ENCODE peak calls at places on chromosomes 5 and 9, in nine cellular contexts. L is adipocyte, Y is tibial artery, J is mesendoderm, Z is A673, U is GM23248, H is spleen, F is hepatocyte, P is IMR-90. W is an unnamed sample. For H3K4me1, the result is how much of the 10 kb centered on the place peaks cover.

GRCh38 chr5:2897276-2897990 is 146.0 kb upstream of the IRX2 start:
- DNase-seq in L (no peak), Y (peak), J (no peak), Z (no peak), U (no peak), H (no peak), F (no peak), P (no peak), W (no peak)

GRCh38 chr5:41071975-41072374 is 833 bp upstream of the MROH2B start:
- DNase-seq in L (peak), Y (no peak), J (no peak), Z (no peak), U (peak), H (no peak), F (no peak), P (peak), W (no peak)

GRCh38 chr5:177312649-177313181 is 1.0 kb upstream of the MXD3 start:
- DNase-seq in L (no peak), Y (peak), J (peak), Z (peak), U (peak), H (peak), F (peak), P (no peak), W (no peak)

GRCh38 chr9:90014421-90014820 is 409.6 kb downstream of the GADD45G start:
- DNase-seq in L (no peak), Y (no peak), J (no peak), Z (no peak), U (no peak), H (no peak), F (no peak), P (no peak), W (no peak)

GRCh38 chr9:88789785-88790184 is 201.5 kb upstream of the S1PR3 start:
- DNase-seq in L (no peak), Y (no peak), J (no peak), Z (no peak), U (peak), H (no peak), F (no peak), P (peak), W (no peak)

GRCh38 chr9:130785053-130785452 is 50.0 kb upstream of the ABL1 start:
- DNase-seq in L (no peak), Y (no peak), J (no peak), Z (no peak), U (no peak), H (no peak), F (no peak), P (no peak), W (no peak)

GRCh38 chr9:127200106-127200862 is 64.3 kb upstream of the GARNL3 start:
- DNase-seq in L (no peak), Y (no peak), J (no peak), Z (no peak), U (no peak), H (no peak), F (no peak), P (no peak), W (no peak)

GRCh38 chr9:1050125-1050895 is at the start of gene DMRT2:
- DNase-seq in L (peak), Y (peak), J (peak), Z (peak), U (peak), H (no peak), F (no peak), P (peak), W (no peak)

GRCh38 chr5:32274548-32275420 is 38.0 kb downstream of the MTMR12 start:
- DNase-seq in L (peak), Y (no peak), J (peak), Z (no peak), U (no peak), H (no peak), F (no peak), P (peak), W (no peak)

GRCh38 chr5:150789943-150790611 is 11.5 kb downstream of the SMIM3 start:
- DNase-seq in L (peak), Y (peak), J (peak), Z (peak), U (peak), H (no peak), F (peak), P (peak), W (no peak)

GRCh38 chr5:67156976-67157583 is 39.5 kb downstream of the CD180 start:
- DNase-seq in L (peak), Y (no peak), J (peak), Z (peak), U (peak), H (peak), F (peak), P (peak), W (peak)

GRCh38 chr5:55303238-55303690 is 4.2 kb downstream of the DHX29 start:
- DNase-seq in L (peak), Y (no peak), J (no peak), Z (no peak), U (peak), H (no peak), F (no peak), P (peak), W (no peak)

GRCh38 chr9:94140791-94141790 is 56.8 kb downstream of the PTPDC1 start:
- DNase-seq in L (no peak), Y (no peak), J (peak), Z (no peak), U (no peak), H (no peak), F (no peak), P (no peak), W (no peak)

GRCh38 chr5:62935660-62936059 is 357.0 kb downstream of the LRRC70 start:
- DNase-seq in L (no peak), Y (no peak), J (no peak), Z (no peak), U (no peak), H (no peak), F (no peak), P (no peak), W (no peak)

GRCh38 chr5:134540747-134541733 is 15.6 kb downstream of the JADE2 start:
- DNase-seq in L (no peak), Y (no peak), J (no peak), Z (no peak), U (no peak), H (no peak), F (no peak), P (no peak), W (no peak)

GRCh38 chr5:22258139-22258538 is 595.0 kb downstream of the CDH12 start:
- DNase-seq in L (no peak), Y (no peak), J (no peak), Z (no peak), U (no peak), H (no peak), F (no peak), P (no peak), W (no peak)

GRCh38 chr9:17171309-17172094 is 36.7 kb downstream of the CNTLN start:
- DNase-seq in L (no peak), Y (no peak), J (peak), Z (no peak), U (no peak), H (no peak), F (no peak), P (no peak), W (no peak)

GRCh38 chr9:36874921-36875320 is 159.1 kb downstream of the PAX5 start:
- DNase-seq in L (no peak), Y (no peak), J (no peak), Z (peak), U (peak), H (peak), F (no peak), P (peak), W (no peak)

GRCh38 chr9:16884373-16884772 is 13.9 kb upstream of the BNC2 start:
- DNase-seq in L (no peak), Y (no peak), J (no peak), Z (no peak), U (no peak), H (no peak), F (no peak), P (no peak), W (no peak)

GRCh38 chr5:43037929-43038510 is 2.1 kb downstream of the ANXA2R start:
- DNase-seq in L (peak), Y (no peak), J (peak), Z (peak), U (peak), H (no peak), F (no peak), P (peak), W (peak)

GRCh38 chr9:34994429-34995287 is 5.1 kb downstream of the DNAJB5 start:
- DNase-seq in L (peak), Y (no peak), J (peak), Z (peak), U (peak), H (no peak), F (peak), P (peak), W (no peak)

GRCh38 chr9:130565792-130566191 is 13.6 kb upstream of the FUBP3 start:
- DNase-seq in L (no peak), Y (no peak), J (no peak), Z (no peak), U (peak), H (peak), F (no peak), P (no peak), W (no peak)

GRCh38 chr5:78727786-78728761 is 79.5 kb upstream of the LHFPL2 start:
- DNase-seq in L (no peak), Y (no peak), J (no peak), Z (no peak), U (no peak), H (no peak), F (peak), P (no peak), W (no peak)

GRCh38 chr9:125183561-125183960 is 6.0 kb downstream of the PPP6C start:
- DNase-seq in L (no peak), Y (no peak), J (no peak), Z (no peak), U (no peak), H (no peak), F (no peak), P (no peak), W (no peak)

GRCh38 chr5:53463909-53464621 is 16.4 kb upstream of the FST start:
- DNase-seq in L (no peak), Y (no peak), J (no peak), Z (no peak), U (peak), H (no peak), F (no peak), P (peak), W (no peak)

GRCh38 chr9:122468735-122469134 is 9.0 kb downstream of the OR1J1 start:
- DNase-seq in L (peak), Y (no peak), J (no peak), Z (no peak), U (peak), H (no peak), F (no peak), P (peak), W (no peak)

DNA sequence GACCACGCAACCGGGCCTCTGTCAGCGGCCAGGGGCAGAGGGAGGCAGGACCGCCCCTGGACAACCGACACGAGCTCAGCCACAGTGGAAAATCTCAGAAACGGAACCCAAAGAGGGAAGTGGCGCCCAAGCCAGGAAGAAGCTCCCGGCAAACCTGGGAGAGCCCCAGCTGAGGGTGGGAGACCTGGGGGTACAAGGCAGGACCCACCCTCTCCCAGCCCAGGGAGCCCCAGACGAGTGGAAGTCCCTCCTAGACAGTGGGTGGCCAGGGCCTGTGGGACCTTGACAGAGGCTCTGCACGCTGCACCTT is 3.0 kb downstream of the SLC12A7 start:
- DNase-seq in L (no peak), Y (no peak), J (no peak), Z (no peak), U (no peak), H (no peak), F (no peak), P (no peak), W (no peak)
- H3K4me1 ChIP-seq in L (under half), Y (under half), J (under half), Z (under half), U (under half), H (under half), F (under half), P (under half), W (half or more)

GRCh38 chr5:14240366-14240765 is 97.2 kb downstream of the TRIO start:
- DNase-seq in L (peak), Y (no peak), J (no peak), Z (no peak), U (peak), H (no peak), F (no peak), P (peak), W (no peak)
- H3K4me1 ChIP-seq in L (under half), Y (under half), J (under half), Z (half or more), U (half or more), H (under half), F (under half), P (under half), W (under half)

GRCh38 chr5:119315516-119315949 is 40.3 kb upstream of the TNFAIP8 start:
- DNase-seq in L (no peak), Y (no peak), J (peak), Z (peak), U (peak), H (peak), F (peak), P (no peak), W (peak)
- H3K4me1 ChIP-seq in L (under half), Y (under half), J (under half), Z (under half), U (under half), H (under half), F (under half), P (under half), W (half or more)

GRCh38 chr9:100437860-100438805 is 11.2 kb downstream of the MSANTD3 start:
- DNase-seq in L (peak), Y (peak), J (peak), Z (peak), U (peak), H (no peak), F (peak), P (peak), W (peak)

GRCh38 chr9:100442072-100442471 is 15.1 kb downstream of the MSANTD3 start:
- DNase-seq in L (no peak), Y (no peak), J (peak), Z (no peak), U (no peak), H (no peak), F (no peak), P (no peak), W (no peak)

GRCh38 chr9:100436566-100436965 is 9.6 kb downstream of the MSANTD3 start:
- DNase-seq in L (no peak), Y (no peak), J (no peak), Z (no peak), U (no peak), H (no peak), F (no peak), P (no peak), W (no peak)

GRCh38 chr9:100443781-100444768 is 17.1 kb downstream of the MSANTD3 start:
- DNase-seq in L (peak), Y (no peak), J (no peak), Z (no peak), U (peak), H (no peak), F (no peak), P (peak), W (no peak)

DNA sequence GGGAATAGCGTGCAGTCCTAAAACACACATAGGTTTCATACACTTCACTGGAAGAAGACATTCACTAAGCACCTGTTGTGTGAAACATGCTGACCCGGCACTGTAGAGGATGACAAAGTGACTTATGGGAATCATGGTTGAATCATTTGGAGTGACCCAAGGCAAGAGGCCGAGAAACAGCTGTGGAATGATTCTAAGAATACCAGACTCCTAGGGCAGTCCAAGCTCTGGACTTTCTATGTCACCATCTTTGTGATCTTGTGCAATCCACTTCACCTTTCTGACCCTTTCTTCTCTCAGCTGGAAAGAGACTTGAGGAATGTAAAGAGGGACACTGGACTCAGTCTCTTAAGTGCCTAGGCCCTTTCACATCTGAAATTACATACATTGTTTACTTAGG is 13.1 kb downstream of the MSANTD3 start:
- DNase-seq in L (peak), Y (no peak), J (no peak), Z (no peak), U (peak), H (no peak), F (peak), P (peak), W (no peak)
- H3K4me1 ChIP-seq in L (under half), Y (under half), J (under half), Z (under half), U (under half), H (under half), F (under half), P (under half), W (under half)